ENCODE peak calls at places on chromosomes 7 and 10, in six cellular contexts. N is NCI-H774, P is KG1, Q is activated T-cell treated with anti-CD3 and anti-CD28 coated beads for 24 hours, S is stomach, I is NB4. B is an unnamed sample.

GRCh38 chr7:13897825-13898224 is 91.6 kb downstream of the ETV1 start:
- DNase-seq in I (no peak), S (no peak), Q (no peak), N (no peak), P (no peak), B (no peak)

GRCh38 chr7:130063036-130063435 is 7.3 kb upstream of the KLHDC10 start:
- DNase-seq in N (peak), P (peak), S (peak), Q (peak), I (peak), B (no peak)

GRCh38 chr7:102093599-102094001 is 193.1 kb upstream of the SH2B2 start:
- DNase-seq in N (no peak), I (no peak), Q (no peak), S (no peak), P (no peak), B (no peak)

GRCh38 chr10:88150338-88150737 is 286.9 kb downstream of the PTEN start:
- DNase-seq in I (no peak), N (no peak), P (no peak), Q (no peak), S (no peak), B (no peak)

GRCh38 chr10:11682267-11682683 is 59.9 kb upstream of the ECHDC3 start:
- DNase-seq in S (no peak), P (no peak), N (no peak), Q (no peak), I (no peak), B (no peak)

GRCh38 chr7:1323178-1324027 is 90.7 kb downstream of the UNCX start:
- DNase-seq in Q (no peak), I (no peak), S (no peak), N (no peak), P (no peak), B (no peak)

GRCh38 chr10:62277946-62278345 is 9.3 kb upstream of the RTKN2 start:
- DNase-seq in S (no peak), N (no peak), Q (no peak), P (peak), I (peak), B (no peak)

GRCh38 chr7:31192996-31193395 is 140.9 kb downstream of the ADCYAP1R1 start:
- DNase-seq in S (peak), I (peak), N (peak), Q (no peak), P (no peak), B (peak)

GRCh38 chr10:79073784-79074432 is 5.1 kb downstream of the ZMIZ1 start:
- DNase-seq in P (no peak), I (no peak), N (no peak), Q (no peak), S (peak), B (peak)

B was measured in upper lobe of left lung.